ENCODE peak calls at places on chromosome 12, in five cellular contexts. X is mucosa of descending colon, G is tibial artery, B is fibroblast of the aortic adventitia, M is body of pancreas. E is an unnamed sample.

GRCh38 chr12:81077329-81077685 is 572 bp upstream of the ACSS3 start:
- DNase-seq in X (no peak), G (no peak), B (peak), M (no peak), E (no peak)

GRCh38 chr12:96419576-96420254 is 19.5 kb upstream of the CDK17 start:
- DNase-seq in X (no peak), G (peak), B (no peak), M (no peak), E (no peak)

GRCh38 chr12:110269622-110270124 is 11.4 kb upstream of the ATP2A2 start:
- DNase-seq in X (no peak), G (no peak), B (peak), M (no peak), E (peak)

GRCh38 chr12:15584366-15585041 is 204.7 kb downstream of the EPS8 start:
- DNase-seq in X (no peak), G (no peak), B (peak), M (no peak), E (peak)

GRCh38 chr12:4148418-4149056 is 125.0 kb upstream of the CCND2 start:
- DNase-seq in X (peak), G (peak), B (no peak), M (no peak), E (no peak)

GRCh38 chr12:69341328-69341727 is 6.9 kb upstream of the LYZ start:
- DNase-seq in X (no peak), G (no peak), B (no peak), M (no peak), E (no peak)

GRCh38 chr12:49190317-49190716 is 1.4 kb upstream of the TUBA1A start:
- DNase-seq in X (no peak), G (no peak), B (no peak), M (no peak), E (no peak)

GRCh38 chr12:94575645-94576393 is 74.5 kb downstream of the TMCC3 start:
- DNase-seq in X (no peak), G (no peak), B (no peak), M (no peak), E (no peak)

GRCh38 chr12:42086021-42086420 is 58.7 kb downstream of the GXYLT1 start:
- DNase-seq in X (no peak), G (no peak), B (peak), M (no peak), E (no peak)

GRCh38 chr12:3700861-3701260 is 52.0 kb downstream of the CRACR2A start:
- DNase-seq in X (no peak), G (no peak), B (peak), M (no peak), E (no peak)

GRCh38 chr12:105820407-105821140 is 318.2 kb downstream of the NUAK1 start:
- DNase-seq in X (no peak), G (peak), B (peak), M (peak), E (no peak)

GRCh38 chr12:52178984-52179383 is 12.8 kb downstream of the KRT80 start:
- DNase-seq in X (no peak), G (no peak), B (no peak), M (no peak), E (no peak)

GRCh38 chr12:115338566-115339294 is 654.8 kb upstream of the TBX3 start:
- DNase-seq in X (no peak), G (no peak), B (no peak), M (no peak), E (peak)

GRCh38 chr12:32761716-32762115 is 6.0 kb upstream of the YARS2 start:
- DNase-seq in X (no peak), G (no peak), B (no peak), M (no peak), E (no peak)

GRCh38 chr12:92702754-92703679 is at the start of gene PLEKHG7:
- DNase-seq in X (peak), G (no peak), B (no peak), M (peak), E (no peak)

GRCh38 chr12:18103624-18104023 is 13.6 kb upstream of the RERGL start:
- DNase-seq in X (no peak), G (no peak), B (no peak), M (no peak), E (no peak)

GRCh38 chr12:24730461-24730896 is 218.4 kb downstream of the BCAT1 start:
- DNase-seq in X (no peak), G (no peak), B (no peak), M (no peak), E (no peak)

GRCh38 chr12:69509308-69509736 is 39.1 kb downstream of the FRS2 start:
- DNase-seq in X (no peak), G (no peak), B (peak), M (no peak), E (no peak)

GRCh38 chr12:27861428-27862167 is 81.6 kb upstream of the MANSC4 start:
- DNase-seq in X (no peak), G (no peak), B (peak), M (no peak), E (no peak)

GRCh38 chr12:123805119-123805518 is 43.0 kb downstream of the DNAH10 start:
- DNase-seq in X (no peak), G (no peak), B (no peak), M (no peak), E (no peak)

GRCh38 chr12:68042212-68042699 is 53.0 kb downstream of the IFNG-AS1 start:
- DNase-seq in X (no peak), G (no peak), B (peak), M (no peak), E (peak)

DNA sequence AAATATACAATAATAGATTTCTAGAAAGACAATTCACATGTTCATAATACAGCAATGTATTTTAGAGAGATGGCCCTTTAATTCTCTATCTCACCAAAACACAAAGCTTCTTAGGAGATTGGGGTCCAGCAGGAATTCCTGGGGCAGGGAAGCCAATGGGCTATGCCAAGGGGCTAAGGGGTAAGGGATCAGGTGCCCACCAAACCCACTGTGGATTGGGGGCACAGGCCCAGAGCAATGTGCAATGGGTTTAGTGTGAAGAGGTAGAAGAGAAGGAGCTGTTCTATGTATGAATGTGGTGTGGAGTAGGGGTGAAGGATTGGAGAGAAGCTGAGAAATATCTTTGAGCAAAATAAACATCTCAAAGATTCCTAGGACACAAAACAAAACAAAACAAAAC is 2.6 kb downstream of the HOXC13 start:
- DNase-seq in X (no peak), G (no peak), B (no peak), M (no peak), E (no peak)
- H3K4me3 ChIP-seq in X (no peak), G (no peak), B (no peak), M (no peak), E (no peak)

GRCh38 chr12:117470804-117471203 is 109.4 kb upstream of the NOS1 start:
- DNase-seq in X (no peak), G (no peak), B (no peak), M (no peak), E (no peak)
- TF ChIP-seq CTCF in X (no peak), G (no peak), B (peak), M (no peak), E (peak)

GRCh38 chr12:57473886-57474285 is 5.8 kb downstream of the ARHGAP9 start:
- DNase-seq in X (no peak), G (no peak), B (no peak), M (no peak), E (no peak)

GRCh38 chr12:57475271-57476161 is 4.2 kb downstream of the ARHGAP9 start:
- DNase-seq in X (no peak), G (no peak), B (peak), M (peak), E (no peak)

GRCh38 chr12:57473392-57473791 is 6.3 kb downstream of the ARHGAP9 start:
- DNase-seq in X (no peak), G (no peak), B (no peak), M (no peak), E (no peak)

GRCh38 chr12:57474430-57474829 is 5.2 kb downstream of the ARHGAP9 start:
- DNase-seq in X (no peak), G (no peak), B (no peak), M (no peak), E (no peak)

GRCh38 chr12:57474862-57475261 is 4.8 kb downstream of the ARHGAP9 start:
- DNase-seq in X (no peak), G (no peak), B (no peak), M (no peak), E (no peak)
- H3K4me3 ChIP-seq in X (no peak), G (no peak), B (no peak), M (no peak), E (no peak)

DNA sequence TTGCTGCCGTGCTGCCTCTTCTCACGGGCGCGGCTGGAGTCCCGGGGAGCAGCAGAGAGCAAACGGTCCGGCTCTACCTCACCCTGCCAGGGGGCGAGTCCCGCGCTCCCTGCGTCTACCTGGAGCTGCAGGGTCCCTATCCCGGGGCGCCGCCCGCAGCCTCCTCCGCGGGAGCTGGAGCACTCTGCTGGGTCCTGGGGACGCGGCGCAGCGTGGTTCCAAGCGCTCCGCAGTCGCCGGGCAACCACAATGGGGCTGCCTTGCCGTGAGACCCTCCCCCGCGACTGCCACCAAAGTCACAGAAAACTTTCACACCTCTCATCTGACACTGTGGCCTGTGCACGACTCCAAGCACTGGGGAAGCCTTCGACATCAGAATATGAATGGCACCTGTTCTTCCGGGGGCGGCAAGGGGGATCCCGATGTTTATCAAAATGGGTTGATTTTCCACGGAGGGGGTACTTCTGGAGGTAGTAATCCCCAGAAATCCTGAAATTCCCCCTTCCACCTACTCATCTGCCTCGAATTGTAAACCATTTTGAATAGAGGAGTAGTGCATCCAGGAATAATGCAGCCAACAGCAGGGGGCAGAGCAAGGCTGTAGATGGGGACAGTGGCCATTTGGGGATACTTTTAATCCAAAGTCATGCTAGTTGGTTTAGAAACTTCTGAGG is at the start of gene C12orf42:
- DNase-seq in X (peak), G (no peak), B (peak), M (no peak), E (no peak)
- TF ChIP-seq CTCF in X (no peak), G (no peak), B (peak), M (peak), E (peak)

E was measured in HFF-Myc.